ENCODE peak calls at places on chromosomes 6 and 20, in ten cellular contexts. U is GM23338, J is fibroblast of lung, C is H7, N is GM23248, M is ovary, E is HFF-Myc, B is fibroblast of mammary gland, G is AG04450, O is Karpas-422. X is an unnamed sample.

GRCh38 chr6:3750324-3751018 is 1.0 kb downstream of the PXDC1 start:
- DNase-seq in U (peak; percentile 69), J (peak; percentile 74), C (peak; percentile 89), N (peak; percentile 91), M (peak; percentile 89), E (no peak), B (peak; percentile 68), G (no peak), O (no peak), X (peak; percentile 92)

GRCh38 chr6:149065658-149066556 is 251.6 kb upstream of the TAB2 start:
- DNase-seq in U (no peak), J (no peak), C (no peak), N (no peak), M (no peak), E (no peak), B (no peak), G (no peak), O (peak; percentile 53), X (no peak)

GRCh38 chr6:6801635-6802218 is 213.2 kb downstream of the LY86 start:
- DNase-seq in U (no peak), J (no peak), C (no peak), N (no peak), M (no peak), E (no peak), B (no peak), G (no peak), O (no peak), X (no peak)

GRCh38 chr6:108720798-108721197 is 127.4 kb upstream of the ARMC2 start:
- DNase-seq in U (no peak), J (no peak), C (no peak), N (no peak), M (no peak), E (no peak), B (no peak), G (no peak), O (no peak), X (no peak)

GRCh38 chr6:137171053-137171374 is 2.4 kb downstream of the IL22RA2 start:
- DNase-seq in U (no peak), J (no peak), C (no peak), N (no peak), M (no peak), E (no peak), B (no peak), G (no peak), O (no peak), X (no peak)

GRCh38 chr20:33408716-33409654 is 7.7 kb upstream of the CDK5RAP1 start:
- DNase-seq in U (no peak), J (no peak), C (no peak), N (no peak), M (no peak), E (no peak), B (no peak), G (no peak), O (peak; percentile 96), X (no peak)

GRCh38 chr6:158879180-158879579 is 60.0 kb upstream of the EZR start:
- DNase-seq in U (peak; percentile 21), J (peak; percentile 92), C (no peak), N (peak; percentile 16), M (no peak), E (no peak), B (peak; percentile 54), G (no peak), O (no peak), X (no peak)

GRCh38 chr20:53364617-53365016 is 229.0 kb downstream of the ZNF217 start:
- DNase-seq in U (no peak), J (no peak), C (no peak), N (no peak), M (no peak), E (no peak), B (no peak), G (no peak), O (no peak), X (no peak)

DNA sequence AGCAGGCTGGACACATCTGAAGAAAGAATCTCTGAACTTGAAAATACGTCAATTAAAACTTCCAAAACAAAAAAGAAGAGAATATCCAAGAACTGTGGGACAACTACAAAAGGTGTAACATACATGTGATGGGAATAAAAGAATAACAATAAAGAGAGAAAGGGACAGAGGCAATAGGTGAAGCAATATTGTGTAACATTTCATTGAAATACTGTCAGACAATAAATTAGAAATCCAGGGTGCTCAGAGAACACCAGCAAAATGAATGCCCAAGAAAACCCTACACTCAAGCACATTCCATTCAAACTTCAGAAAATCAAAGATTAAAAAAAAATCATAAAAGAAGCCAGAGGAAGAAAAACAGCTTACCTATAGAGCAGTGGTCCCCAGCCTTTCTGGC is 33.6 kb upstream of the ASF1A start:
- DNase-seq in U (no peak), J (no peak), C (no peak), N (no peak), M (no peak), E (no peak), B (no peak), G (no peak), O (no peak), X (no peak)
- H3K4me3 ChIP-seq in U (no peak overlapping the region), J (no peak overlapping the region), C (no peak overlapping the region), N (no peak overlapping the region), M (no peak overlapping the region), E (no peak overlapping the region), B (no peak overlapping the region), G (no peak overlapping the region), O (no peak overlapping the region), X (no peak overlapping the region)

GRCh38 chr20:36473164-36473563 is 68.2 kb upstream of the MYL9 start:
- DNase-seq in U (no peak), J (no peak), C (no peak), N (no peak), M (no peak), E (no peak), B (no peak), G (no peak), O (no peak), X (no peak)

GRCh38 chr20:36471885-36472642 is 69.3 kb upstream of the MYL9 start:
- DNase-seq in U (no peak), J (no peak), C (no peak), N (no peak), M (no peak), E (no peak), B (no peak), G (no peak), O (no peak), X (no peak)

GRCh38 chr20:36470482-36471062 is 70.7 kb upstream of the MYL9 start:
- DNase-seq in U (no peak), J (no peak), C (no peak), N (no peak), M (no peak), E (no peak), B (no peak), G (no peak), O (no peak), X (no peak)

GRCh38 chr20:36474563-36474962 is 66.8 kb upstream of the MYL9 start:
- DNase-seq in U (no peak), J (no peak), C (peak; percentile 28), N (no peak), M (no peak), E (no peak), B (no peak), G (no peak), O (no peak), X (no peak)

DNA sequence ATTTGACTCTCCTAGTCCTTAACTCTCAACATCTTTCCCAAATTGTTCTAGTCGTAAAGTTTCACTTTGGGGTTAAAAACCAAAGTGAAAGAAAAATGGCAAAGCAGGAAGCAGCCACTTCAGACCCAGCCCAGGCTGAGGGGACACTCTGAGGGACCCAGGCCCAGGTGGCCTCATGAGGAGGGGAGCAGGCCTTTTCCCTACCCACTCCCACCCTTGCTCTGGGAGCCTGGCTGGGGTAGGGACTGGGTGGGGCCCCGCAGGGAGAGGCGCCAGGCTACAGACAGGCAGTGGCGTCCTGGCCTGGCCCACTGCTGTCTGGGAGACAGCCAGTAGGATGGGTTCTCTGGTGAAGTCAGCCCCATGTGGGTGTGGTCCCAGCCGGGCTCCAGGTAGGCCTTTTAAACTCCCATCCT is 68.7 kb upstream of the MYL9 start:
- DNase-seq in U (peak; percentile 83), J (peak; percentile 30), C (peak; percentile 88), N (peak; percentile 71), M (peak; percentile 45), E (no peak), B (no peak), G (no peak), O (no peak), X (no peak)
- H3K4me3 ChIP-seq in U (peak overlapping the region; percentile 26), J (peak overlapping the region; percentile 43), C (no peak overlapping the region), N (peak overlapping the region; percentile 41), M (peak overlapping the region; percentile 30), E (no peak overlapping the region), B (no peak overlapping the region), G (peak overlapping the region; percentile 22), O (no peak overlapping the region), X (peak overlapping the region; percentile 65)

GRCh38 chr20:23636908-23637281 is 860 bp downstream of the CST3 start:
- DNase-seq in U (no peak), J (no peak), C (no peak), N (no peak), M (no peak), E (no peak), B (no peak), G (no peak), O (no peak), X (no peak)
- H3K4me3 ChIP-seq in U (peak overlapping the region; percentile 84), J (peak overlapping the region; percentile 88), C (peak overlapping the region; percentile 84), N (peak overlapping the region; percentile 85), M (peak overlapping the region; percentile 97), E (peak overlapping the region; percentile 71), B (peak overlapping the region; percentile 90), G (peak overlapping the region; percentile 83), O (no peak overlapping the region), X (peak overlapping the region; percentile 91)

GRCh38 chr6:26457796-26458688 is at the start of gene BTN2A1:
- DNase-seq in U (peak; percentile 98), J (peak; percentile 92), C (peak; percentile 93), N (peak; percentile 97), M (peak; percentile 68), E (peak; percentile 84), B (peak; percentile 93), G (peak; percentile 79), O (peak; percentile 95), X (peak; percentile 86)

GRCh38 chr6:26459023-26459810 is 1.5 kb downstream of the BTN2A1 start:
- DNase-seq in U (no peak), J (no peak), C (no peak), N (peak; percentile 30), M (no peak), E (no peak), B (no peak), G (no peak), O (no peak), X (no peak)

GRCh38 chr6:26454641-26455040 is 3.1 kb upstream of the BTN2A1 start:
- DNase-seq in U (no peak), J (peak; percentile 48), C (no peak), N (peak; percentile 56), M (no peak), E (no peak), B (peak; percentile 73), G (no peak), O (no peak), X (no peak)

GRCh38 chr6:26455357-26455970 is 2.3 kb upstream of the BTN2A1 start:
- DNase-seq in U (no peak), J (no peak), C (no peak), N (peak; percentile 51), M (no peak), E (no peak), B (peak; percentile 22), G (no peak), O (peak; percentile 57), X (no peak)

DNA sequence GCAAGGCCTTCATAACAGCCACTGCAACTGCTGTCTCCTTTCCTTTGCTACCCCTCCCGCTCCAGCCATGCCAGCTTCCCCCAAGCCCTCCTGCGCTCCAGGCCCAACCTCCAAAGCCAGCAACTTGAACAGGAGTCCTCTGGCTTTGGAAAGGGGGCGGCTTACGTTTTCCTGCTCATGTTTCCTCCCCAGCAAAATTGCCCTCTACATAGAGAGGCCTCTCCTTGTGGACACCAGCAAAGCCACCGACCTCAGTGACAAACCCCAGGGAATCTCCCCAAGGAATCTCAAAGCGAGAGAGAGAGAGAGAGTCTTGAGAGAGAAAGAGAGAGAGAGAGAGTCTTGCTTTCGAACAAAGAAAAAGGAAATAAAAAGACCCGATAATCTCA is 354 bp upstream of the BTN2A1 start:
- DNase-seq in U (peak; percentile 70), J (no peak), C (peak; percentile 46), N (peak; percentile 70), M (peak; percentile 23), E (no peak), B (no peak), G (no peak), O (no peak), X (peak; percentile 80)
- H3K4me3 ChIP-seq in U (peak overlapping the region; percentile 63), J (peak overlapping the region; percentile 99), C (peak overlapping the region; percentile 84), N (peak overlapping the region; percentile 100), M (peak overlapping the region; percentile 81), E (peak overlapping the region; percentile 84), B (peak overlapping the region; percentile 98), G (peak overlapping the region; percentile 14), O (peak overlapping the region; percentile 94), X (peak overlapping the region; percentile 80)

X was measured in coronary artery.